ENCODE peak calls at places on chromosomes 7 and 10, in six cellular contexts. I is Peyer's patch, T is heart right ventricle, R is endodermal cell, L is left ventricle myocardium inferior, J is uterus. V is an unnamed sample. For H3K4me1 and H3K27me3, the result is how much of the 10 kb centered on the place peaks cover.

GRCh38 chr10:86959737-86960002 is 1.3 kb downstream of the SNCG start:
- DNase-seq in T (no peak), I (no peak), J (no peak), L (no peak), R (no peak), V (no peak)

GRCh38 chr7:127833641-127834040 is 181.6 kb downstream of the SND1 start:
- DNase-seq in J (no peak), R (no peak), T (no peak), L (no peak), I (no peak), V (no peak)

GRCh38 chr7:44057849-44058758 is 7.3 kb downstream of the PGAM2 start:
- DNase-seq in R (no peak), I (peak), T (no peak), L (peak), J (peak), V (no peak)

GRCh38 chr10:28200804-28201203 is 102.1 kb downstream of the MPP7 start:
- DNase-seq in T (no peak), L (no peak), J (no peak), I (no peak), R (no peak), V (no peak)

GRCh38 chr10:23291551-23292334 is 52.9 kb downstream of the C10orf67 start:
- DNase-seq in R (no peak), J (no peak), L (no peak), T (no peak), I (no peak), V (no peak)

GRCh38 chr7:79227035-79227434 is 226.4 kb downstream of the MAGI2 start:
- DNase-seq in R (no peak), T (no peak), L (no peak), I (no peak), J (no peak), V (no peak)

GRCh38 chr7:133477786-133478185 is 224.9 kb downstream of the EXOC4 start:
- DNase-seq in I (no peak), J (no peak), T (no peak), R (no peak), L (no peak), V (no peak)

GRCh38 chr10:90775351-90776028 is 82.3 kb downstream of the HTR7 start:
- DNase-seq in I (no peak), T (no peak), J (no peak), L (no peak), R (peak), V (no peak)

GRCh38 chr10:71429929-71430328 is 33.2 kb downstream of the CDH23 start:
- DNase-seq in I (no peak), J (no peak), T (no peak), R (peak), L (no peak), V (no peak)

GRCh38 chr10:43802988-43803696 is 154.5 kb upstream of the ZNF32 start:
- DNase-seq in I (no peak), J (no peak), T (no peak), L (no peak), R (peak), V (no peak)

GRCh38 chr10:14173706-14174594 is 156.8 kb downstream of the FRMD4A start:
- DNase-seq in I (no peak), L (no peak), J (no peak), T (no peak), R (peak), V (no peak)

GRCh38 chr7:135936497-135937217 is 40.5 kb downstream of the MTPN start:
- DNase-seq in T (no peak), R (no peak), J (no peak), I (no peak), L (no peak), V (no peak)

GRCh38 chr10:89183571-89183970 is 23.5 kb downstream of the CH25H start:
- DNase-seq in L (no peak), I (no peak), J (no peak), T (no peak), R (no peak), V (peak)

GRCh38 chr10:7872041-7872442 is 53.7 kb downstream of the TAF3 start:
- DNase-seq in J (no peak), L (no peak), R (no peak), I (no peak), T (no peak), V (peak)

GRCh38 chr7:148503900-148504487 is 86.6 kb upstream of the C7orf33 start:
- DNase-seq in L (no peak), I (no peak), R (no peak), T (no peak), J (no peak), V (no peak)

GRCh38 chr7:104926905-104927454 is 87.0 kb upstream of the KMT2E start:
- DNase-seq in J (no peak), R (peak), I (no peak), L (no peak), T (no peak), V (no peak)

GRCh38 chr10:79237801-79238520 is 109.3 kb upstream of the PPIF start:
- DNase-seq in I (no peak), J (no peak), T (no peak), L (no peak), R (no peak), V (no peak)

GRCh38 chr10:126001579-126001978 is 105.2 kb downstream of the FANK1 start:
- DNase-seq in R (no peak), J (no peak), T (no peak), L (no peak), I (no peak), V (no peak)

GRCh38 chr10:31148955-31149354 is 117.3 kb upstream of the ZNF438 start:
- DNase-seq in I (no peak), L (no peak), T (no peak), J (no peak), R (no peak), V (peak)

GRCh38 chr10:26177341-26177740 is 39.2 kb upstream of the GAD2 start:
- DNase-seq in I (no peak), J (no peak), L (no peak), T (no peak), R (no peak), V (no peak)

GRCh38 chr7:85554294-85554877 is 367.5 kb upstream of the SEMA3D start:
- DNase-seq in I (no peak), R (no peak), L (no peak), J (no peak), T (peak), V (peak)

GRCh38 chr10:2619472-2619871 is 447.9 kb upstream of the PFKP start:
- DNase-seq in L (no peak), R (peak), J (no peak), T (no peak), I (no peak), V (no peak)

GRCh38 chr7:362416-363096 is 72.6 kb downstream of the FOXL3 start:
- DNase-seq in L (peak), R (no peak), I (peak), J (no peak), T (no peak), V (no peak)

GRCh38 chr7:28990200-28990960 is 32.2 kb upstream of the TRIL start:
- DNase-seq in J (peak), R (no peak), L (peak), I (no peak), T (peak), V (no peak)

GRCh38 chr7:105107458-105107857 is 93.5 kb downstream of the KMT2E start:
- DNase-seq in J (no peak), T (no peak), R (no peak), I (no peak), L (no peak), V (no peak)

GRCh38 chr7:4794591-4795350 is 19.3 kb downstream of the AP5Z1 start:
- DNase-seq in J (no peak), R (peak), L (no peak), I (no peak), T (no peak), V (no peak)

GRCh38 chr10:78407009-78407711 is 373.5 kb downstream of the RPS24 start:
- DNase-seq in I (peak), L (peak), R (peak), T (peak), J (peak), V (peak)

GRCh38 chr10:53598914-53599313 is 826.3 kb upstream of the MBL2 start:
- DNase-seq in T (no peak), L (no peak), I (no peak), J (no peak), R (peak), V (peak)

GRCh38 chr10:60377955-60378354 is 11.7 kb downstream of the ANK3 start:
- DNase-seq in L (no peak), R (no peak), T (no peak), I (no peak), J (no peak), V (no peak)

GRCh38 chr10:110067960-110068770 is 60.4 kb downstream of the ADD3 start:
- DNase-seq in J (no peak), I (no peak), R (peak), T (peak), L (peak), V (no peak)

GRCh38 chr10:100183482-100183881 is 2.3 kb downstream of the ERLIN1 start:
- DNase-seq in L (no peak), R (no peak), I (no peak), J (no peak), T (no peak), V (no peak)

GRCh38 chr10:95569368-95569767 is 8.2 kb upstream of the SORBS1 start:
- DNase-seq in L (no peak), J (no peak), T (no peak), I (no peak), R (no peak), V (no peak)
- H3K4me1 ChIP-seq in L (under half), J (under half), T (under half), I (under half), R (under half), V (under half)

GRCh38 chr10:11381511-11381910 is 229.9 kb downstream of the USP6NL start:
- DNase-seq in R (no peak), L (no peak), T (no peak), I (no peak), J (no peak), V (no peak)

GRCh38 chr10:11377267-11377666 is 234.2 kb downstream of the USP6NL start:
- DNase-seq in R (no peak), J (no peak), I (no peak), L (no peak), T (no peak), V (no peak)

GRCh38 chr10:11381023-11381422 is 230.4 kb downstream of the USP6NL start:
- DNase-seq in I (no peak), T (no peak), L (no peak), R (no peak), J (no peak), V (no peak)

GRCh38 chr10:11379771-11380170 is 231.7 kb downstream of the USP6NL start:
- DNase-seq in J (no peak), L (no peak), R (no peak), T (no peak), I (no peak), V (no peak)

DNA sequence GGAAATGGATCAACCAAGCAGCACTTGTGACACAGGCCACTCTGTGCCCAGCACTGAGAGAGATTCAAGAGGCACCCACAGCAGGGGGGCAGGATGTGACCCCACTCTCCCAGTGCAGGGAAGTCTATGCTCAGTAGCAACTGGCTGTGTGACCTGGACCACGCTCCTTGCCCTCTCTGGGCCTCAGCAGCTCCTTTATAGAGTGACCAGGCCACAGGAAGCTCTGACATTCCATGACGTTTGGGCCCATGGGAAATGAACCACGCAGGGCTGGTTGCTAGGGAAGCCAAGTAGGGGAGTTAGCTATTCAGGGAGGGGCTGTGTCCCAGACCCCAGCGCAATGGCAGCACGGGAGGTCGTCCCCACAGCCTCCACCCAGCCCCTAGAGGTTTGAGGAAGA is 232.6 kb downstream of the USP6NL start:
- DNase-seq in L (peak), R (no peak), T (peak), J (no peak), I (no peak), V (no peak)
- H3K27me3 ChIP-seq in L (under half), R (under half), T (under half), J (under half), I (under half), V (under half)

GRCh38 chr7:45071528-45071927 is 17.2 kb downstream of the NACAD start:
- DNase-seq in T (no peak), I (no peak), R (no peak), L (no peak), J (no peak), V (no peak)
- H3K4me1 ChIP-seq in T (under half), I (under half), R (under half), L (under half), J (under half), V (under half)

GRCh38 chr7:34357946-34358345 is 300.1 kb upstream of the NPSR1 start:
- DNase-seq in T (no peak), R (no peak), I (no peak), L (no peak), J (no peak), V (no peak)
- H3K27me3 ChIP-seq in T (under half), R (under half), I (under half), L (under half), J (under half), V (under half)

DNA sequence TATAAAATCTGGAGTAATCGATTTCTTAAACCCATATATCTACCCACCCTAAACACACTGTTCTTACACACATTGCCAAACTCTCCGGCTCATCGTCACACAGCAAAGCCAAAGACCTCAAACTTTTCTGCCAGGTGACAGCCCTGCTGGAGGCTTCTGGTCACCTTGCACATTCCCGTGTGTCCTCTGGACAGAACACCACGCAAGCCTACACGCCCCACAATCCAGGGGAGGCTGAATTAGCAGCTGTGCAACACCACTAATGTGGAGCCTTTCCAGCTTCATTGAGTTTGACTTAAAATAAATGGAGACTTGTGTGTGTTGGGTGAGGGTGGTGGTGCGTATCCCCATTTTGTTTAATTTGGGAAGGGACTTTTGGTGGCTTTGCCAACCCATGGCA is 38.4 kb downstream of the KLF6 start:
- DNase-seq in R (no peak), J (no peak), T (no peak), I (no peak), L (no peak), V (no peak)
- H3K4me1 ChIP-seq in R (under half), J (under half), T (under half), I (under half), L (under half), V (under half)

GRCh38 chr7:155544485-155544884 is 1.9 kb downstream of the CNPY1 start:
- DNase-seq in R (no peak), T (no peak), I (no peak), J (no peak), L (no peak), V (no peak)

GRCh38 chr7:155542276-155542675 is 4.1 kb downstream of the CNPY1 start:
- DNase-seq in L (no peak), T (no peak), J (no peak), R (no peak), I (no peak), V (no peak)

GRCh38 chr7:155543011-155543881 is 3.1 kb downstream of the CNPY1 start:
- DNase-seq in L (no peak), R (peak), I (no peak), J (no peak), T (no peak), V (no peak)

GRCh38 chr7:155545348-155545747 is 1.0 kb downstream of the CNPY1 start:
- DNase-seq in T (no peak), J (no peak), R (no peak), L (no peak), I (no peak), V (no peak)

DNA sequence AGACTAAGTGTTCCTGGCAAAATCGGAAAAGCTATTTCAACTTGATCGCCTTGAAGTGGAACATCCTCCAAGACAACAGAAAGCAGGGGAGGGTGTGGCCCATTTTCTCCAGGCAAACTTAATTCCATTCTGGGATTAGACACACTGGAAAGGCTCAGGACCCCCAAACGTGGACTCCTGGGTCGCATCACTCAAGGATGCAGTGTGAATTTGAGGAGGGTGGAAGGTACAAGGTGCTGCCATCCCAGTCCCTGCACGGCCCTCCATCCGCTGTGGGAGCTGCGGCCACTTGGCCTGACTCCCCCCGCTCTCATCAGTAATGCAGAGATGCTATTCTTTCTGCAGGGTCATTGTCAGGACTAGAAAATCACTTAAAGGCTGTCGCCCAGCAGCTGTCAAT is 2.4 kb downstream of the CNPY1 start:
- DNase-seq in J (no peak), R (no peak), T (no peak), L (no peak), I (no peak), V (no peak)
- H3K27me3 ChIP-seq in J (under half), R (under half), T (under half), L (half or more), I (under half), V (under half)

V was measured in foreskin keratinocyte.